ENCODE peak calls at places on chromosomes 11 and 22, in four cellular contexts. R is posterior cingulate gyrus; C is A172; B is stimulated activated CD8-positive, alpha-beta memory T cell treated with anti-CD3 and anti-CD28 coated beads, Interleukin-4, amount 100 ng/mL, for 1 hour. F is an unnamed sample.

GRCh38 chr11:64767344-64768299 is 7.8 kb upstream of the PYGM start:
- DNase-seq in R (peak; percentile 54), C (peak; percentile 54), B (peak; percentile 66), F (no peak)

GRCh38 chr11:1762537-1763302 is 1.0 kb downstream of the CTSD start:
- DNase-seq in R (no peak), C (peak; percentile 84), B (no peak), F (no peak)

GRCh38 chr11:10581481-10582019 is 13.1 kb upstream of the LYVE1 start:
- DNase-seq in R (no peak), C (no peak), B (no peak), F (no peak)

GRCh38 chr11:121892131-121892681 is 223.8 kb downstream of the BLID start:
- DNase-seq in R (peak; percentile 13), C (no peak), B (no peak), F (no peak)

GRCh38 chr11:31417357-31417756 is 47.7 kb downstream of the DNAJC24 start:
- DNase-seq in R (no peak), C (no peak), B (no peak), F (no peak)

GRCh38 chr11:7672960-7673723 is at the start of gene CYB5R2:
- DNase-seq in R (peak; percentile 72), C (no peak), B (no peak), F (no peak)

GRCh38 chr11:97667057-97667456 is 1277.2 kb downstream of the JRKL start:
- DNase-seq in R (no peak), C (no peak), B (no peak), F (no peak)

GRCh38 chr22:30416403-30416802 is 9.2 kb upstream of the MTFP1 start:
- DNase-seq in R (no peak), C (no peak), B (no peak), F (no peak)

GRCh38 chr22:26563022-26563421 is 26.9 kb downstream of the TPST2 start:
- DNase-seq in R (no peak), C (no peak), B (no peak), F (no peak)

GRCh38 chr11:60265373-60266214 is 14.9 kb upstream of the MS4A4A start:
- DNase-seq in R (no peak), C (peak; percentile 31), B (no peak), F (no peak)

GRCh38 chr11:40302669-40303068 is 1156.8 kb downstream of the LRRC4C start:
- DNase-seq in R (no peak), C (no peak), B (no peak), F (no peak)

GRCh38 chr11:115774756-115775155 is 270.5 kb upstream of the CADM1 start:
- DNase-seq in R (no peak), C (no peak), B (no peak), F (no peak)

GRCh38 chr11:69382131-69383128 is 88.5 kb downstream of the MYEOV start:
- DNase-seq in R (no peak), C (no peak), B (no peak), F (no peak)

GRCh38 chr22:29149841-29150555 is 55.7 kb upstream of the EMID1 start:
- DNase-seq in R (peak; percentile 59), C (no peak), B (no peak), F (no peak)

GRCh38 chr11:85627332-85627997 is at the start of gene DLG2:
- DNase-seq in R (no peak), C (peak; percentile 32), B (no peak), F (no peak)

GRCh38 chr22:35641494-35642120 is 6.6 kb upstream of the APOL6 start:
- DNase-seq in R (no peak), C (no peak), B (no peak), F (no peak)

GRCh38 chr11:62443390-62444201 is 24.8 kb downstream of the SCGB1A1 start:
- DNase-seq in R (no peak), C (no peak), B (no peak), F (no peak)

GRCh38 chr11:70567680-70568503 is 169.6 kb downstream of the CTTN start:
- DNase-seq in R (no peak), C (peak; percentile 66), B (no peak), F (no peak)

GRCh38 chr11:93842461-93842860 is 8.0 kb downstream of the VSTM5 start:
- DNase-seq in R (no peak), C (peak; percentile 86), B (no peak), F (no peak)

GRCh38 chr11:82732734-82733443 is 775 bp downstream of the FAM181B start:
- DNase-seq in R (peak; percentile 69), C (no peak), B (no peak), F (no peak)

GRCh38 chr11:17179972-17180371 is 27.8 kb downstream of the PIK3C2A start:
- DNase-seq in R (no peak), C (no peak), B (no peak), F (no peak)

GRCh38 chr22:45992737-45993136 is 15.8 kb upstream of the WNT7B start:
- DNase-seq in R (no peak), C (no peak), B (no peak), F (no peak)

GRCh38 chr22:33518405-33518804 is 401.9 kb downstream of the LARGE1 start:
- DNase-seq in R (no peak), C (no peak), B (no peak), F (no peak)

GRCh38 chr22:22773979-22774738 is 113.5 kb upstream of the IGLL5 start:
- DNase-seq in R (no peak), C (no peak), B (no peak), F (no peak)

GRCh38 chr22:32310777-32311176 is 46.9 kb upstream of the RFPL3 start:
- DNase-seq in R (no peak), C (no peak), B (no peak), F (no peak)

GRCh38 chr22:27885977-27886842 is 32.8 kb downstream of the PITPNB start:
- DNase-seq in R (peak; percentile 57), C (peak; percentile 55), B (peak; percentile 32), F (no peak)

GRCh38 chr11:66981976-66982578 is 7.0 kb downstream of the C11orf86 start:
- DNase-seq in R (peak; percentile 56), C (peak; percentile 96), B (no peak), F (peak; percentile 56)

GRCh38 chr22:21753374-21754111 is 17.9 kb upstream of the YPEL1 start:
- DNase-seq in R (no peak), C (no peak), B (no peak), F (no peak)

GRCh38 chr11:72760543-72761400 is 8.6 kb upstream of the ARAP1 start:
- DNase-seq in R (no peak), C (peak; percentile 60), B (no peak), F (no peak)

F was measured in NCI-H1436 treated with DMSO at 0.1 percent for 48 hours.